ENCODE peak calls at places on chromosome 3, in eight cellular contexts. E, O, T, D, L, C, A and K are unnamed samples.
A peak's percentile ranks its signal among the peaks of the same experiment; 100 is the strongest.

GRCh38 chr3:15267502-15267901 is 61.5 kb downstream of the CAPN7 start:
- DNase-seq in E (no peak), O (no peak), T (no peak), D (no peak), L (no peak), C (no peak), A (peak; percentile 17), K (no peak)

GRCh38 chr3:151568095-151568685 is 107.3 kb upstream of the IGSF10 start:
- DNase-seq in E (no peak), O (no peak), T (no peak), D (no peak), L (no peak), C (no peak), A (peak; percentile 29), K (no peak)

GRCh38 chr3:140021269-140021668 is 86.3 kb downstream of the CLSTN2 start:
- DNase-seq in E (no peak), O (no peak), T (no peak), D (no peak), L (no peak), C (no peak), A (no peak), K (no peak)

GRCh38 chr3:17433866-17434265 is 308.6 kb downstream of the TBC1D5 start:
- DNase-seq in E (no peak), O (no peak), T (no peak), D (no peak), L (no peak), C (no peak), A (no peak), K (no peak)

GRCh38 chr3:30810617-30811016 is 83.8 kb downstream of the GADL1 start:
- DNase-seq in E (no peak), O (peak; percentile 21), T (no peak), D (no peak), L (no peak), C (no peak), A (no peak), K (peak; percentile 22)

GRCh38 chr3:106249159-106249558 is 380.3 kb upstream of the CBLB start:
- DNase-seq in E (no peak), O (no peak), T (no peak), D (peak; percentile 81), L (no peak), C (no peak), A (no peak), K (no peak)

GRCh38 chr3:177337548-177338331 is 140.5 kb upstream of the TBL1XR1 start:
- DNase-seq in E (no peak), O (no peak), T (no peak), D (peak; percentile 82), L (no peak), C (no peak), A (no peak), K (no peak)

GRCh38 chr3:62567097-62568021 is 194.0 kb upstream of the FEZF2 start:
- DNase-seq in E (no peak), O (peak; percentile 30), T (peak; percentile 17), D (peak; percentile 79), L (no peak), C (no peak), A (peak; percentile 66), K (peak; percentile 15)

DNA sequence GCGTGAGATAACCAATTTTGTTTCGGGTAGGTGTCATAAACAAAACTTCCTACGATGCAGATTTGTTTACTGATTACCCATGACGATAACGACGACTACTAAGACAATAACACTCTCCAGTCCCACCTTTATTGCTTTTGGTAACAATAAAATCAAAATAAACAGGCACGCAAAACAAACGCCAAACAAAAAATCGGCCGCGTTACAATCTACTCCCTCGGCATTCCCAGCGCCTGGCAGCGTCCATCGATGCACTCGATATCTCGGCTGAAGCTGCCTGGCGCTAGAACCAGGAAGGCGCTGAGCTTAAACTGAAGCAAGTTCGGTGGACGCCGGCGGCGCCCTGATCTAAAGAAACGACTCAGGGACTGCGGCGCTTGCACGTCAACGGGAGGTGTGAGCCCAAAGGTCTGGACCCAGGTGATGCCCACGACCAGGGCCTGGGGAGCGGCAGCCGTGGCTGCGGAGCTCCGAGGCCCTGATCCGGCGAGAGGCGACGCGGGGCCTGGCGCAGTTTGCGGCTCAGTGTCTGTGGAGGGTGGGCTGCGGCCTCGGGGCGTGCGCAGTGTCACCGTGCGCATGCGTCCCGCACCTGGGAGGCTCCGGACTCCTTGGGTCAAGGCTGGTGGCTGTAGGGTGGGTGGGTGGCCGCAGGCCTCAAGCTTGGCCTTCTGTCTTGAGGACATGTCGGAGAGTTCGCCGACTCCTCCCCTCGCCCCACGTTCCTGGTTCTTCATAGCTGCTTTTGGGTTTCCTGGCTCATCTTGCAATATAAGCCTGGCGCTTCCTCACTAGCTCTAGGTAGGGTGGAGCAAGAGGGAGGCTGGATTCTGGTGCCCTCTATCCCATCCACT is at the start of gene RSRC1:
- DNase-seq in E (peak; percentile 86), O (peak; percentile 87), T (peak; percentile 81), D (peak; percentile 89), L (peak; percentile 84), C (peak; percentile 74), A (peak; percentile 75), K (peak; percentile 80)
- TF ChIP-seq POLR2A in E (peak; percentile 97), O (peak; percentile 22), T (peak; percentile 67), D (peak; percentile 50), L (no peak), C (no peak), A (no peak), K (peak; percentile 19)

GRCh38 chr3:71863563-71864190 is 78.7 kb upstream of the PROK2 start:
- DNase-seq in E (no peak), O (no peak), T (no peak), D (no peak), L (no peak), C (no peak), A (no peak), K (no peak)

GRCh38 chr3:71870966-71871512 is 86.1 kb upstream of the PROK2 start:
- DNase-seq in E (no peak), O (no peak), T (no peak), D (no peak), L (no peak), C (no peak), A (no peak), K (no peak)

GRCh38 chr3:71862374-71863145 is 77.6 kb upstream of the PROK2 start:
- DNase-seq in E (no peak), O (no peak), T (no peak), D (no peak), L (no peak), C (no peak), A (no peak), K (no peak)

GRCh38 chr3:71868891-71869290 is 83.9 kb upstream of the PROK2 start:
- DNase-seq in E (no peak), O (no peak), T (no peak), D (no peak), L (no peak), C (no peak), A (no peak), K (no peak)

GRCh38 chr3:71865727-71866126 is 80.8 kb upstream of the PROK2 start:
- DNase-seq in E (no peak), O (no peak), T (no peak), D (no peak), L (no peak), C (no peak), A (no peak), K (no peak)
- H3K27me3 ChIP-seq in E (peaks cover 6% of the 10 kb centered on the region), O (no peaks in the 10 kb centered on the region), T (no peaks in the 10 kb centered on the region), D (peaks cover 10% of the 10 kb centered on the region), L (no peaks in the 10 kb centered on the region), C (no peaks in the 10 kb centered on the region), A (no peaks in the 10 kb centered on the region), K (no peaks in the 10 kb centered on the region)

GRCh38 chr3:43076857-43077256 is 29.0 kb downstream of the POMGNT2 start:
- DNase-seq in E (no peak), O (no peak), T (no peak), D (no peak), L (no peak), C (no peak), A (no peak), K (no peak)

GRCh38 chr3:43077261-43077660 is 28.6 kb downstream of the POMGNT2 start:
- DNase-seq in E (no peak), O (no peak), T (no peak), D (no peak), L (no peak), C (no peak), A (no peak), K (no peak)

GRCh38 chr3:43074482-43074881 is 31.4 kb downstream of the POMGNT2 start:
- DNase-seq in E (no peak), O (no peak), T (no peak), D (no peak), L (no peak), C (no peak), A (no peak), K (no peak)

GRCh38 chr3:43074901-43075689 is 30.8 kb downstream of the POMGNT2 start:
- DNase-seq in E (no peak), O (no peak), T (no peak), D (no peak), L (no peak), C (no peak), A (no peak), K (no peak)

DNA sequence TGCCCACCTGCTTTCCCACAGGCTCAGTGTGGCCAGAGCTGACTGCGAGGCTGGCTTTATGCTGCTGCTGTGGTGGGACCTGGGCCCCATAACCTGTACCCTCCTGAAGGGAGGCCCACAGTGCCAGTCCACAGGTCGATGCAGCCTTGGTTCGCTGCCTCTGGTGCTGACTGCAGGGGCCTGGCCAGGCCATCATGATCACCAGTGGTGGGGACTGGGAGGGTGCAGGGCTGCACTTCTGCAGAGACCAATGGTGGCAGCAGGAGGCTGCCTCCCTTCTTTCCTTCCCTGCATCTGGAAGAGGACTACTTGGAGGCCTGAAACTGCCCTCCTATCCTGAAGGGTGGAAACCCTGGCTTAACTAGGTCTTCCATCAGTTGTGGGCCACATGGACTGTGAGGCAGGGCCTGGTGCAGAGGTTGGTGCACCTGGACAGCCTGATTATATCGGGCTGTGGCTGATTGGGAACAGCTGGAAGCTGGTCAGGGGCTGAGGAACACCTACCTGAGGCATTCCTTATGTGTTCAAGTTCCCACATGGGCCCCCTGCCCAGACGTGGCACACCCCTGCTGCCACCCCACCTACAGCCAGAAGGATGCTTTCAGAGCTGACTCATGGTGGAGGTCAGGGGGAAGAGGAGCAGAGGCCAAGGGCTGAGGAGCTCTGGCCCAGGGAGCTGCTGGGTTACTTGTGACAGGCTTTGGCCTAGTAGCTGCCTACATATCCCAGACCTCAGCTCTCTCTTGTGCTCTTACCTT is 29.8 kb downstream of the POMGNT2 start:
- DNase-seq in E (no peak), O (no peak), T (no peak), D (no peak), L (no peak), C (no peak), A (no peak), K (no peak)
- H3K27ac ChIP-seq in E (no peak overlapping the region), O (no peak overlapping the region), T (no peak overlapping the region), D (no peak overlapping the region), L (no peak overlapping the region), C (no peak overlapping the region), A (no peak overlapping the region), K (peak overlapping the region; percentile 12)

DNA sequence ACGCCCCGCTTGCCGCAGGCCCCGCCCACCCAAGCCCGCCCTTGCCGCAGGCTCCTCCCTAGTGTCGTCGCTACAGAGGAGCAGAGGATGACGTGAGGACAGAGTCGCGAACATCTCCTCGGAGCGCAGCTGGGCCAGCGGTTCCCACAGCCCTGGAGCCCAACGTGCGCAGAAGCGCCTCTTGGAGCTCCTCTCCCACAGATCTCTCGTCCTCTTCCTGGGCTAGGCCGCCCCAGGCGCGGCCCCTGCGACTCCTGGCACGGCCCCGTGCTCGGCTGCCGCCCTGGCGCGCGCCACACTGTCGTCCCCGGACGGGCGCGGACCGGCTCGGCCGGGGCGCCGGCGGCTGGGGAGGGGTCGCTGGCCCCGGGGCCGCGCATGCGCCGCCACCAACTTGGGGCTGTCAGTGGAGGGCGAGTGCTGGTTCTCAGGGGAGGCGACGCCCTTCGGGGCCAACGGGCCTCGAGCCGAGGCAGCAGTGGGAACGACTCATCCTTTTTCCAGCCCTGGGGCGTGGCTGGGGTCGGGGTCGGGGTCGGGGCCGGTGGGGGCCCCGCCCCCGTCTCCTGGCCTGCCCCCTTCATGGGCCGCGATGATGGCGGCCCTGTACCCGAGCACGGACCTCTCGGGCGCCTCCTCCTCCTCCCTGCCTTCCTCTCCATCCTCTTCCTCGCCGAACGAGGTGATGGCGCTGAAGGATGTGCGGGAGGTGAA is at the start of gene TRPC1:
- DNase-seq in E (peak; percentile 95), O (peak; percentile 83), T (peak; percentile 67), D (peak; percentile 69), L (peak; percentile 59), C (peak; percentile 62), A (peak; percentile 82), K (peak; percentile 76)
- TF ChIP-seq POLR2A in E (peak; percentile 78), O (peak; percentile 92), T (peak; percentile 59), D (peak; percentile 75), L (no peak), C (no peak), A (peak; percentile 90), K (peak; percentile 93)